ENCODE peak calls at places on chromosome 14, in nine cellular contexts. L is glutamatergic neuron; F is uterus; Y is foreskin fibroblast; J is fibroblast of lung; X is T-helper 9 cell; H is type B pancreatic cell; O is stimulated activated naive CD8-positive, alpha-beta T cell treated with anti-CD3 and anti-CD28 coated beads, Interleukin-15, Interleukin-2, amounts not matched to agents 100 U/mL and 50 U/mL, for 24 hours; C is CD8-positive, alpha-beta T cell. R is an unnamed sample.

GRCh38 chr14:93332032-93332852 is 594 bp downstream of the BTBD7 start:
- DNase-seq in L (peak), F (peak), Y (peak), J (peak), X (no peak), H (peak), O (peak), C (peak), R (peak)

GRCh38 chr14:104786091-104786586 is 9.4 kb downstream of the AKT1 start:
- DNase-seq in L (peak), F (no peak), Y (no peak), J (no peak), X (no peak), H (no peak), O (no peak), C (no peak), R (no peak)

GRCh38 chr14:54257424-54257823 is 139.4 kb upstream of the CDKN3 start:
- DNase-seq in L (no peak), F (no peak), Y (no peak), J (peak), X (no peak), H (no peak), O (no peak), C (no peak), R (no peak)

GRCh38 chr14:66088661-66089060 is 397.5 kb upstream of the CCDC196 start:
- DNase-seq in L (no peak), F (no peak), Y (peak), J (no peak), X (no peak), H (no peak), O (no peak), C (no peak), R (no peak)

GRCh38 chr14:99432491-99432890 is 48.2 kb downstream of the SETD3 start:
- DNase-seq in L (no peak), F (no peak), Y (no peak), J (no peak), X (no peak), H (no peak), O (no peak), C (no peak), R (no peak)

GRCh38 chr14:91274796-91275195 is 30.3 kb upstream of the GPR68 start:
- DNase-seq in L (no peak), F (no peak), Y (no peak), J (no peak), X (no peak), H (no peak), O (no peak), C (no peak), R (no peak)

GRCh38 chr14:69876848-69877306 is 2.3 kb upstream of the SMOC1 start:
- DNase-seq in L (no peak), F (no peak), Y (no peak), J (no peak), X (no peak), H (no peak), O (no peak), C (no peak), R (no peak)

GRCh38 chr14:35403085-35403396 is 1.5 kb downstream of the NFKBIA start:
- DNase-seq in L (no peak), F (peak), Y (peak), J (peak), X (peak), H (no peak), O (peak), C (no peak), R (no peak)

GRCh38 chr14:37936971-37937370 is 270.7 kb upstream of the SSTR1 start:
- DNase-seq in L (no peak), F (no peak), Y (no peak), J (no peak), X (no peak), H (no peak), O (no peak), C (no peak), R (no peak)

R was measured in SK-N-DZ.